ENCODE peak calls at places on chromosomes 1 and 21, in six cellular contexts. One of them, this sample, is unnamed.

GRCh38 chr1:109784551-109785252 is 21.0 kb upstream of the EPS8L3 start:
- DNase-seq in activated T-helper 1 cell treated with anti-CD3 and anti-CD28 coated beads, Interleukin-2, amount 50 U/mL, for 16 hours: no peak
- DNase-seq in BE2C: no peak
- DNase-seq in osteocyte: no peak
- DNase-seq in K562: no peak
- DNase-seq in naive thymus-derived CD4-positive, alpha-beta T cell: no peak
- DNase-seq in this sample: no peak

GRCh38 chr1:248277876-248278275 is at the start of gene OR2T33:
- DNase-seq in K562: no peak
- DNase-seq in naive thymus-derived CD4-positive, alpha-beta T cell: no peak
- DNase-seq in BE2C: no peak
- DNase-seq in activated T-helper 1 cell treated with anti-CD3 and anti-CD28 coated beads, Interleukin-2, amount 50 U/mL, for 16 hours: no peak
- DNase-seq in osteocyte: no peak
- DNase-seq in this sample: no peak

GRCh38 chr1:99645199-99645598 is 714 bp upstream of the PALMD start:
- DNase-seq in osteocyte: no peak
- DNase-seq in K562: peak; percentile 53
- DNase-seq in BE2C: no peak
- DNase-seq in naive thymus-derived CD4-positive, alpha-beta T cell: no peak
- DNase-seq in activated T-helper 1 cell treated with anti-CD3 and anti-CD28 coated beads, Interleukin-2, amount 50 U/mL, for 16 hours: no peak
- DNase-seq in this sample: no peak

GRCh38 chr1:63920154-63921117 is 146.6 kb downstream of the ROR1 start:
- DNase-seq in K562: peak; percentile 1
- DNase-seq in osteocyte: no peak
- DNase-seq in activated T-helper 1 cell treated with anti-CD3 and anti-CD28 coated beads, Interleukin-2, amount 50 U/mL, for 16 hours: no peak
- DNase-seq in BE2C: no peak
- DNase-seq in naive thymus-derived CD4-positive, alpha-beta T cell: no peak
- DNase-seq in this sample: no peak

GRCh38 chr21:46667191-46667734 is 31.8 kb downstream of the PRMT2 start:
- DNase-seq in naive thymus-derived CD4-positive, alpha-beta T cell: no peak
- DNase-seq in osteocyte: no peak
- DNase-seq in BE2C: peak; percentile 32
- DNase-seq in K562: no peak
- DNase-seq in activated T-helper 1 cell treated with anti-CD3 and anti-CD28 coated beads, Interleukin-2, amount 50 U/mL, for 16 hours: no peak
- DNase-seq in this sample: no peak

GRCh38 chr1:111720274-111720976 is 18.8 kb downstream of the INKA2 start:
- DNase-seq in naive thymus-derived CD4-positive, alpha-beta T cell: no peak
- DNase-seq in activated T-helper 1 cell treated with anti-CD3 and anti-CD28 coated beads, Interleukin-2, amount 50 U/mL, for 16 hours: no peak
- DNase-seq in K562: no peak
- DNase-seq in BE2C: no peak
- DNase-seq in osteocyte: peak; percentile 73
- DNase-seq in this sample: no peak

GRCh38 chr1:27097484-27097917 is 57.4 kb downstream of the SLC9A1 start:
- DNase-seq in activated T-helper 1 cell treated with anti-CD3 and anti-CD28 coated beads, Interleukin-2, amount 50 U/mL, for 16 hours: peak; percentile 57
- DNase-seq in naive thymus-derived CD4-positive, alpha-beta T cell: peak; percentile 55
- DNase-seq in K562: peak; percentile 86
- DNase-seq in osteocyte: peak; percentile 93
- DNase-seq in BE2C: peak; percentile 63
- DNase-seq in this sample: peak; percentile 89

GRCh38 chr21:42654179-42654912 is 925 bp downstream of the PDE9A start:
- DNase-seq in naive thymus-derived CD4-positive, alpha-beta T cell: peak; percentile 17
- DNase-seq in osteocyte: no peak
- DNase-seq in BE2C: no peak
- DNase-seq in K562: no peak
- DNase-seq in activated T-helper 1 cell treated with anti-CD3 and anti-CD28 coated beads, Interleukin-2, amount 50 U/mL, for 16 hours: no peak
- DNase-seq in this sample: peak; percentile 83

GRCh38 chr1:22275211-22275610 is 132.3 kb upstream of the WNT4 start:
- DNase-seq in BE2C: no peak
- DNase-seq in activated T-helper 1 cell treated with anti-CD3 and anti-CD28 coated beads, Interleukin-2, amount 50 U/mL, for 16 hours: no peak
- DNase-seq in K562: no peak
- DNase-seq in osteocyte: no peak
- DNase-seq in naive thymus-derived CD4-positive, alpha-beta T cell: no peak
- DNase-seq in this sample: no peak

GRCh38 chr1:219123041-219123440 is 50.6 kb upstream of the LYPLAL1 start:
- DNase-seq in BE2C: no peak
- DNase-seq in osteocyte: no peak
- DNase-seq in naive thymus-derived CD4-positive, alpha-beta T cell: no peak
- DNase-seq in K562: no peak
- DNase-seq in activated T-helper 1 cell treated with anti-CD3 and anti-CD28 coated beads, Interleukin-2, amount 50 U/mL, for 16 hours: no peak
- DNase-seq in this sample: no peak

GRCh38 chr1:40564913-40565312 is 33.5 kb downstream of the ZNF684 start:
- DNase-seq in activated T-helper 1 cell treated with anti-CD3 and anti-CD28 coated beads, Interleukin-2, amount 50 U/mL, for 16 hours: no peak
- DNase-seq in BE2C: no peak
- DNase-seq in osteocyte: no peak
- DNase-seq in naive thymus-derived CD4-positive, alpha-beta T cell: no peak
- DNase-seq in K562: no peak
- DNase-seq in this sample: no peak

GRCh38 chr1:119097380-119097779 is 43.1 kb downstream of the WARS2 start:
- DNase-seq in osteocyte: no peak
- DNase-seq in K562: no peak
- DNase-seq in naive thymus-derived CD4-positive, alpha-beta T cell: no peak
- DNase-seq in BE2C: no peak
- DNase-seq in activated T-helper 1 cell treated with anti-CD3 and anti-CD28 coated beads, Interleukin-2, amount 50 U/mL, for 16 hours: no peak
- DNase-seq in this sample: no peak

GRCh38 chr21:36704281-36704957 is 5.5 kb downstream of the SIM2 start:
- DNase-seq in BE2C: no peak
- DNase-seq in activated T-helper 1 cell treated with anti-CD3 and anti-CD28 coated beads, Interleukin-2, amount 50 U/mL, for 16 hours: no peak
- DNase-seq in K562: no peak
- DNase-seq in osteocyte: peak; percentile 83
- DNase-seq in naive thymus-derived CD4-positive, alpha-beta T cell: no peak
- DNase-seq in this sample: peak; percentile 53

GRCh38 chr1:21115098-21115760 is 61.5 kb downstream of the EIF4G3 start:
- DNase-seq in naive thymus-derived CD4-positive, alpha-beta T cell: no peak
- DNase-seq in activated T-helper 1 cell treated with anti-CD3 and anti-CD28 coated beads, Interleukin-2, amount 50 U/mL, for 16 hours: no peak
- DNase-seq in osteocyte: no peak
- DNase-seq in K562: no peak
- DNase-seq in BE2C: no peak
- DNase-seq in this sample: no peak

GRCh38 chr1:70168283-70168682 is 37.1 kb downstream of the LRRC40 start:
- DNase-seq in naive thymus-derived CD4-positive, alpha-beta T cell: no peak
- DNase-seq in osteocyte: no peak
- DNase-seq in K562: no peak
- DNase-seq in activated T-helper 1 cell treated with anti-CD3 and anti-CD28 coated beads, Interleukin-2, amount 50 U/mL, for 16 hours: no peak
- DNase-seq in BE2C: no peak
- DNase-seq in this sample: no peak

GRCh38 chr1:228226956-228227791 is 19.3 kb downstream of the OBSCN start:
- DNase-seq in activated T-helper 1 cell treated with anti-CD3 and anti-CD28 coated beads, Interleukin-2, amount 50 U/mL, for 16 hours: no peak
- DNase-seq in BE2C: peak; percentile 55
- DNase-seq in K562: peak; percentile 58
- DNase-seq in naive thymus-derived CD4-positive, alpha-beta T cell: no peak
- DNase-seq in osteocyte: no peak
- DNase-seq in this sample: peak; percentile 84

GRCh38 chr1:116498789-116499628 is 71.8 kb downstream of the CD58 start:
- DNase-seq in osteocyte: no peak
- DNase-seq in BE2C: peak; percentile 80
- DNase-seq in naive thymus-derived CD4-positive, alpha-beta T cell: peak; percentile 34
- DNase-seq in activated T-helper 1 cell treated with anti-CD3 and anti-CD28 coated beads, Interleukin-2, amount 50 U/mL, for 16 hours: no peak
- DNase-seq in K562: peak; percentile 90
- DNase-seq in this sample: peak; percentile 81

GRCh38 chr21:34878940-34879339 is 170.2 kb downstream of the RUNX1 start:
- DNase-seq in activated T-helper 1 cell treated with anti-CD3 and anti-CD28 coated beads, Interleukin-2, amount 50 U/mL, for 16 hours: no peak
- DNase-seq in naive thymus-derived CD4-positive, alpha-beta T cell: no peak
- DNase-seq in K562: no peak
- DNase-seq in BE2C: no peak
- DNase-seq in osteocyte: no peak
- DNase-seq in this sample: no peak

GRCh38 chr1:53324728-53325297 is 3.1 kb downstream of the LRP8 start:
- DNase-seq in naive thymus-derived CD4-positive, alpha-beta T cell: no peak
- DNase-seq in K562: peak; percentile 70
- DNase-seq in BE2C: no peak
- DNase-seq in activated T-helper 1 cell treated with anti-CD3 and anti-CD28 coated beads, Interleukin-2, amount 50 U/mL, for 16 hours: no peak
- DNase-seq in osteocyte: no peak
- DNase-seq in this sample: no peak

GRCh38 chr21:42642219-42642745 is 11.1 kb upstream of the PDE9A start:
- DNase-seq in activated T-helper 1 cell treated with anti-CD3 and anti-CD28 coated beads, Interleukin-2, amount 50 U/mL, for 16 hours: no peak
- DNase-seq in BE2C: no peak
- DNase-seq in K562: no peak
- DNase-seq in osteocyte: no peak
- DNase-seq in naive thymus-derived CD4-positive, alpha-beta T cell: no peak
- DNase-seq in this sample: no peak

GRCh38 chr1:15272009-15272781 is 25.2 kb downstream of the FHAD1 start:
- DNase-seq in BE2C: peak; percentile 65
- DNase-seq in osteocyte: peak; percentile 83
- DNase-seq in naive thymus-derived CD4-positive, alpha-beta T cell: no peak
- DNase-seq in activated T-helper 1 cell treated with anti-CD3 and anti-CD28 coated beads, Interleukin-2, amount 50 U/mL, for 16 hours: no peak
- DNase-seq in K562: peak; percentile 80
- DNase-seq in this sample: peak; percentile 80

GRCh38 chr1:64915381-64916274 is 50.7 kb downstream of the JAK1 start:
- DNase-seq in osteocyte: no peak
- DNase-seq in BE2C: no peak
- DNase-seq in naive thymus-derived CD4-positive, alpha-beta T cell: no peak
- DNase-seq in activated T-helper 1 cell treated with anti-CD3 and anti-CD28 coated beads, Interleukin-2, amount 50 U/mL, for 16 hours: no peak
- DNase-seq in K562: no peak
- DNase-seq in this sample: no peak

GRCh38 chr1:108570128-108570527 is 10.2 kb downstream of the EEIG2 start:
- DNase-seq in activated T-helper 1 cell treated with anti-CD3 and anti-CD28 coated beads, Interleukin-2, amount 50 U/mL, for 16 hours: no peak
- DNase-seq in osteocyte: no peak
- DNase-seq in naive thymus-derived CD4-positive, alpha-beta T cell: peak; percentile 13
- DNase-seq in BE2C: peak; percentile 9
- DNase-seq in K562: peak; percentile 66
- DNase-seq in this sample: peak; percentile 48

GRCh38 chr21:42744520-42745445 is 91.4 kb downstream of the PDE9A start:
- DNase-seq in BE2C: no peak
- DNase-seq in K562: no peak
- DNase-seq in activated T-helper 1 cell treated with anti-CD3 and anti-CD28 coated beads, Interleukin-2, amount 50 U/mL, for 16 hours: no peak
- DNase-seq in naive thymus-derived CD4-positive, alpha-beta T cell: no peak
- DNase-seq in osteocyte: no peak
- DNase-seq in this sample: no peak

GRCh38 chr21:35933466-35933865 is 126.9 kb downstream of the SETD4 start:
- DNase-seq in osteocyte: no peak
- DNase-seq in K562: no peak
- DNase-seq in naive thymus-derived CD4-positive, alpha-beta T cell: no peak
- DNase-seq in activated T-helper 1 cell treated with anti-CD3 and anti-CD28 coated beads, Interleukin-2, amount 50 U/mL, for 16 hours: no peak
- DNase-seq in BE2C: no peak
- DNase-seq in this sample: no peak

GRCh38 chr21:29196664-29197052 is 66.2 kb downstream of the MAP3K7CL start:
- DNase-seq in naive thymus-derived CD4-positive, alpha-beta T cell: no peak
- DNase-seq in BE2C: no peak
- DNase-seq in K562: no peak
- DNase-seq in activated T-helper 1 cell treated with anti-CD3 and anti-CD28 coated beads, Interleukin-2, amount 50 U/mL, for 16 hours: no peak
- DNase-seq in osteocyte: no peak
- DNase-seq in this sample: no peak

GRCh38 chr1:180742663-180743062 is 110.8 kb downstream of the XPR1 start:
- DNase-seq in BE2C: no peak
- DNase-seq in osteocyte: no peak
- DNase-seq in naive thymus-derived CD4-positive, alpha-beta T cell: no peak
- DNase-seq in activated T-helper 1 cell treated with anti-CD3 and anti-CD28 coated beads, Interleukin-2, amount 50 U/mL, for 16 hours: no peak
- DNase-seq in K562: no peak
- DNase-seq in this sample: no peak

GRCh38 chr1:38476784-38477175 is 382.8 kb downstream of the RRAGC start:
- DNase-seq in naive thymus-derived CD4-positive, alpha-beta T cell: no peak
- DNase-seq in K562: no peak
- DNase-seq in BE2C: no peak
- DNase-seq in osteocyte: peak; percentile 44
- DNase-seq in activated T-helper 1 cell treated with anti-CD3 and anti-CD28 coated beads, Interleukin-2, amount 50 U/mL, for 16 hours: no peak
- DNase-seq in this sample: no peak

GRCh38 chr1:220225957-220226356 is 46.3 kb downstream of the RAB3GAP2 start:
- DNase-seq in BE2C: no peak
- DNase-seq in osteocyte: no peak
- DNase-seq in activated T-helper 1 cell treated with anti-CD3 and anti-CD28 coated beads, Interleukin-2, amount 50 U/mL, for 16 hours: no peak
- DNase-seq in naive thymus-derived CD4-positive, alpha-beta T cell: no peak
- DNase-seq in K562: no peak
- DNase-seq in this sample: no peak

GRCh38 chr1:226364129-226364899 is 43.6 kb downstream of the PARP1 start:
- DNase-seq in osteocyte: no peak
- DNase-seq in BE2C: peak; percentile 85
- DNase-seq in activated T-helper 1 cell treated with anti-CD3 and anti-CD28 coated beads, Interleukin-2, amount 50 U/mL, for 16 hours: no peak
- DNase-seq in K562: peak; percentile 23
- DNase-seq in naive thymus-derived CD4-positive, alpha-beta T cell: no peak
- DNase-seq in this sample: no peak

GRCh38 chr1:166343276-166343675 is 176.5 kb upstream of the FAM78B start:
- DNase-seq in osteocyte: no peak
- DNase-seq in BE2C: no peak
- DNase-seq in naive thymus-derived CD4-positive, alpha-beta T cell: no peak
- DNase-seq in K562: no peak
- DNase-seq in activated T-helper 1 cell treated with anti-CD3 and anti-CD28 coated beads, Interleukin-2, amount 50 U/mL, for 16 hours: no peak
- DNase-seq in this sample: no peak

GRCh38 chr1:41321277-41321676 is 40.0 kb upstream of the FOXO6 start:
- DNase-seq in K562: no peak
- DNase-seq in activated T-helper 1 cell treated with anti-CD3 and anti-CD28 coated beads, Interleukin-2, amount 50 U/mL, for 16 hours: no peak
- DNase-seq in BE2C: no peak
- DNase-seq in osteocyte: peak; percentile 54
- DNase-seq in naive thymus-derived CD4-positive, alpha-beta T cell: no peak
- DNase-seq in this sample: no peak

GRCh38 chr1:95086949-95087533 is 14.3 kb upstream of the ALG14 start:
- DNase-seq in K562: peak; percentile 69
- DNase-seq in BE2C: no peak
- DNase-seq in naive thymus-derived CD4-positive, alpha-beta T cell: no peak
- DNase-seq in osteocyte: no peak
- DNase-seq in activated T-helper 1 cell treated with anti-CD3 and anti-CD28 coated beads, Interleukin-2, amount 50 U/mL, for 16 hours: no peak
- DNase-seq in this sample: no peak

GRCh38 chr1:34806396-34806795 is 13.6 kb downstream of the GJA4 start:
- DNase-seq in naive thymus-derived CD4-positive, alpha-beta T cell: no peak
- DNase-seq in osteocyte: no peak
- DNase-seq in activated T-helper 1 cell treated with anti-CD3 and anti-CD28 coated beads, Interleukin-2, amount 50 U/mL, for 16 hours: no peak
- DNase-seq in BE2C: no peak
- DNase-seq in K562: no peak
- DNase-seq in this sample: no peak

GRCh38 chr1:31335007-31335406 is 37.9 kb downstream of the FABP3 start:
- DNase-seq in naive thymus-derived CD4-positive, alpha-beta T cell: no peak
- DNase-seq in K562: peak; percentile 24
- DNase-seq in activated T-helper 1 cell treated with anti-CD3 and anti-CD28 coated beads, Interleukin-2, amount 50 U/mL, for 16 hours: no peak
- DNase-seq in BE2C: no peak
- DNase-seq in osteocyte: no peak
- DNase-seq in this sample: peak; percentile 60

GRCh38 chr1:203040518-203041275 is 14.4 kb downstream of the PPFIA4 start:
- DNase-seq in naive thymus-derived CD4-positive, alpha-beta T cell: no peak
- DNase-seq in K562: no peak
- DNase-seq in BE2C: no peak
- DNase-seq in activated T-helper 1 cell treated with anti-CD3 and anti-CD28 coated beads, Interleukin-2, amount 50 U/mL, for 16 hours: no peak
- DNase-seq in osteocyte: no peak
- DNase-seq in this sample: no peak

GRCh38 chr21:44724166-44724565 is 12.8 kb upstream of the TSPEAR start:
- DNase-seq in K562: no peak
- DNase-seq in activated T-helper 1 cell treated with anti-CD3 and anti-CD28 coated beads, Interleukin-2, amount 50 U/mL, for 16 hours: no peak
- DNase-seq in osteocyte: no peak
- DNase-seq in naive thymus-derived CD4-positive, alpha-beta T cell: no peak
- DNase-seq in BE2C: no peak
- DNase-seq in this sample: no peak

GRCh38 chr1:53502641-53503432 is 43.6 kb downstream of the DMRTB1 start:
- DNase-seq in osteocyte: no peak
- DNase-seq in naive thymus-derived CD4-positive, alpha-beta T cell: no peak
- DNase-seq in activated T-helper 1 cell treated with anti-CD3 and anti-CD28 coated beads, Interleukin-2, amount 50 U/mL, for 16 hours: no peak
- DNase-seq in K562: no peak
- DNase-seq in BE2C: no peak
- DNase-seq in this sample: no peak

GRCh38 chr1:153609585-153609907 is 3.4 kb downstream of the S100A16 start:
- DNase-seq in K562: no peak
- DNase-seq in osteocyte: no peak
- DNase-seq in BE2C: no peak
- DNase-seq in activated T-helper 1 cell treated with anti-CD3 and anti-CD28 coated beads, Interleukin-2, amount 50 U/mL, for 16 hours: no peak
- DNase-seq in naive thymus-derived CD4-positive, alpha-beta T cell: no peak
- DNase-seq in this sample: no peak